ENCODE peak calls at places on chromosomes 13 and 19, in ten cellular contexts. O, L, X, W, E, G, T, Y, P and H are unnamed samples. For H3K4me1, the result is how much of the 10 kb centered on the place peaks cover.

GRCh38 chr13:100565291-100565690 is 23.3 kb downstream of the GGACT start:
- DNase-seq in Y (no peak), P (no peak), G (no peak), E (no peak), W (no peak), L (no peak), T (no peak), O (no peak), X (no peak), H (no peak)

GRCh38 chr13:30985637-30986205 is 53.3 kb downstream of the TEX26 start:
- DNase-seq in E (no peak), W (no peak), T (no peak), P (no peak), Y (no peak), O (no peak), X (no peak), L (no peak), G (no peak), H (no peak)

GRCh38 chr19:16369306-16369663 is 44.7 kb downstream of the KLF2 start:
- DNase-seq in E (no peak), O (no peak), L (no peak), G (no peak), W (no peak), P (no peak), X (no peak), Y (no peak), T (no peak), H (no peak)

GRCh38 chr13:112783135-112783945 is 93.5 kb downstream of the ATP11A start:
- DNase-seq in O (no peak), G (no peak), L (no peak), E (no peak), T (no peak), P (peak), Y (no peak), W (peak), X (no peak), H (no peak)

GRCh38 chr19:38409631-38410133 is 6.8 kb downstream of the FAM98C start:
- DNase-seq in G (no peak), E (peak), T (no peak), O (no peak), X (no peak), P (no peak), Y (no peak), W (no peak), L (no peak), H (no peak)

GRCh38 chr13:110638814-110639806 is 23.8 kb downstream of the NAXD start:
- DNase-seq in L (no peak), T (no peak), Y (no peak), W (no peak), P (no peak), O (peak), G (no peak), X (no peak), E (no peak), H (peak)

GRCh38 chr19:46924874-46925547 is 64.2 kb downstream of the ARHGAP35 start:
- DNase-seq in P (peak), X (peak), G (no peak), E (no peak), W (peak), O (no peak), Y (peak), T (no peak), L (no peak), H (peak)

GRCh38 chr19:30882411-30883005 is 466.7 kb downstream of the TSHZ3 start:
- DNase-seq in O (no peak), E (no peak), L (no peak), Y (no peak), G (no peak), X (no peak), T (no peak), P (no peak), W (no peak), H (peak)

GRCh38 chr13:111526922-111527321 is 206.5 kb downstream of the TEX29 start:
- DNase-seq in E (no peak), T (no peak), Y (no peak), O (no peak), X (no peak), W (no peak), P (no peak), G (no peak), L (no peak), H (no peak)

GRCh38 chr19:55676384-55676783 is 1.4 kb downstream of the EPN1 start:
- DNase-seq in P (no peak), L (no peak), G (peak), E (no peak), T (peak), X (no peak), Y (no peak), W (peak), O (no peak), H (no peak)

GRCh38 chr19:55679343-55680257 is 4.6 kb downstream of the EPN1 start:
- DNase-seq in W (no peak), P (no peak), Y (no peak), O (no peak), X (no peak), L (no peak), E (no peak), T (no peak), G (no peak), H (no peak)

GRCh38 chr19:55676889-55677505 is 2.0 kb downstream of the EPN1 start:
- DNase-seq in W (no peak), E (no peak), O (no peak), P (no peak), X (no peak), L (no peak), T (no peak), Y (no peak), G (no peak), H (no peak)

GRCh38 chr19:55677572-55678028 is 2.6 kb downstream of the EPN1 start:
- DNase-seq in X (peak), O (no peak), W (no peak), L (no peak), E (no peak), P (no peak), G (peak), T (no peak), Y (no peak), H (peak)

GRCh38 chr19:55678121-55678671 is 3.2 kb downstream of the EPN1 start:
- DNase-seq in X (no peak), O (no peak), L (no peak), G (no peak), E (no peak), P (no peak), W (peak), Y (no peak), T (peak), H (peak)
- H3K4me1 ChIP-seq in X (under half), O (under half), L (half or more), G (half or more), E (under half), P (under half), W (under half), Y (under half), T (under half), H (half or more)

GRCh38 chr19:3248728-3249315 is 24.4 kb downstream of the CELF5 start:
- DNase-seq in P (no peak), L (no peak), E (no peak), W (no peak), T (no peak), G (no peak), Y (no peak), O (no peak), X (no peak), H (no peak)

GRCh38 chr19:3249408-3249807 is 24.9 kb downstream of the CELF5 start:
- DNase-seq in P (no peak), Y (peak), O (no peak), X (peak), L (no peak), W (no peak), T (no peak), E (no peak), G (no peak), H (no peak)

GRCh38 chr19:3239367-3239766 is 14.9 kb downstream of the CELF5 start:
- DNase-seq in X (no peak), P (no peak), E (no peak), Y (no peak), L (no peak), O (no peak), W (no peak), G (no peak), T (no peak), H (no peak)

GRCh38 chr19:3245050-3245449 is 20.6 kb downstream of the CELF5 start:
- DNase-seq in Y (no peak), T (no peak), W (no peak), X (no peak), E (no peak), O (no peak), L (no peak), G (no peak), P (no peak), H (no peak)

DNA sequence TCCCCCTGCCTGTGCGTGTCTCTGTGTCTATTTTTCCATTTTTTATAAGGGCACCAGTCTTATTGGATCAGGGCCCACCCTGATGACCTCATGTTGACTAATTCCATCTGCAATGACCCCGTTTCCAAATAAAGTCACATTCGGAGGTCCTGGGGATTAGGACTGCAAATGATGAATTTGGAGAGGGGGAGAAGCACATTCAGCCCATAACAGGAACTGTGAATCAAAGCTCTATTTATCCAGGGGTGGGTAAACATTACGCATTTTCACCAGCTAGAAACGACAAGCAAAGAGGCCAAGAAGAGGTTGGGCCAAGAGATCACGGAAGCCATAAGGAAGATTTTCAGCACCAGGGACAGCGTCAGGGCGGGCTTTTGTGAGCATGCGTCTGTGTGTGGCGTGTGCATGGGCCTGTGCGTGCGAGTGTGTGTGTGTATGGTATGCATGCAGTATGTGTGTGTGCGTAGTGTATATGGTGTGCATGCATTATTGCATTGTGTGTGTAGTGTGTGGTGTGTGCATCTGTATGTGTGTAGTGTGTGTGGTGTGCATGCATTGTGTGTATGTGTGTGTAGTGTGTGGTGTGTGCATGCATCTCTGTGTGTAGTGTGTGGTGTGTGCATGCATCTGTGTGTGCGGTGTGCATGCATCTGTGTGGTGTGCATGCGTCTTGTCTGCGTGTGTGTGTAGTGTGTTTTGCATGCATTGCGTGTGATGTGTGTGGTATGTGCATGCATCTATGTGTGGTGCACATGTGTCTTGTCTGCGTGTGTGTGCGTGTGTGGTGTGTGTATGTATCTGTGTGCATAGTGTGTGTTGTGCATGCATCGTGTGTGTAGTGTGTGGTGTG is 19.6 kb downstream of the CELF5 start:
- DNase-seq in G (peak), P (no peak), O (no peak), E (peak), W (peak), X (peak), Y (no peak), L (no peak), T (no peak), H (peak)
- H3K27ac ChIP-seq in G (no peak), P (no peak), O (no peak), E (no peak), W (no peak), X (no peak), Y (no peak), L (no peak), T (no peak), H (no peak)

GRCh38 chr19:18542936-18543813 is at the start of gene FKBP8:
- DNase-seq in X (peak), G (peak), W (peak), Y (peak), E (peak), O (peak), L (peak), T (peak), P (peak), H (peak)

GRCh38 chr19:18541992-18542935 is 1.1 kb downstream of the FKBP8 start:
- DNase-seq in T (no peak), P (no peak), L (no peak), Y (no peak), E (no peak), O (no peak), G (no peak), W (peak), X (peak), H (no peak)

GRCh38 chr19:18541258-18541991 is 1.9 kb downstream of the FKBP8 start:
- DNase-seq in W (no peak), E (no peak), L (no peak), O (no peak), Y (no peak), G (no peak), T (no peak), X (peak), P (no peak), H (peak)

GRCh38 chr19:18539372-18539771 is 4.0 kb downstream of the FKBP8 start:
- DNase-seq in X (peak), L (no peak), G (no peak), O (no peak), T (no peak), P (no peak), Y (no peak), E (no peak), W (no peak), H (no peak)

DNA sequence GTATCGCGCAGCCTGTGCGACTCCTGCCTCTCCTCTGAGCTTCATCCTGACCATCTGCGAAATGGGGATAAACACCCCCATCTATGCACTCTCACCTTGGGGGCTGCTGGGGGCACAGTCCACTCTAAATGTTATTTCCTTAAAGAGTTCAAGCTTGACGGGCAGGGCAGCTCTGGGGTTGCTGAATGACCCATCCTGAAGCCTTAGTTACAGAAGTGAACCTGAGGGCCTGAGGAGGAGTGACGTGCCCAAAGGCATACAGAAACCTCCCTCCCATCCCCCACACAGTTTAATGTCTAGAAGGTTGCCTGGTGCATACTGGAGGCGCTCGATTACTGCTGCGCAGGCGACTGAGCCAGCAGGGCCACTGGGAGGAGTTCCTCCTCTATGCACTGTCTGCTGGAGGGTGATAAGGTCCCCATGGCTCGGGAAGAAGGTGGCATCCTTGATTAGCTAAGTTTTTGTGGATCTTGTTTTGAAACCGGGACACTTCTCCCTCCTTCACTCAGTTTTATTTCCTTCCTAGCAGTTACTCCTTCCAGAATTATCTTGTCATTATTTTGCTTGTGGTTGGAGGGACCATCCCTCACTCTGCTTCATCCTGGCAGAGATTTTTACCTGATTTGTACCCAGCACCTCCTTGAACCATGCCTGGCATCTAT is 572 bp upstream of the FKBP8 start:
- DNase-seq in P (peak), O (peak), E (no peak), G (peak), X (peak), L (no peak), T (peak), W (peak), Y (peak), H (peak)
- TF ChIP-seq POLR2A in P (no peak), O (no peak), E (no peak), G (peak), X (peak), L (no peak), T (no peak), W (peak), Y (no peak), H (no peak)

GRCh38 chr19:39941151-39941550 is 6.7 kb upstream of the FCGBP start:
- DNase-seq in L (no peak), X (no peak), W (no peak), T (no peak), E (no peak), G (no peak), P (no peak), O (no peak), Y (no peak), H (no peak)
- H3K4me1 ChIP-seq in L (under half), X (under half), W (under half), T (under half), E (under half), G (under half), P (under half), O (under half), Y (half or more), H (under half)

GRCh38 chr13:83773961-83774360 is 108.3 kb downstream of the SLITRK1 start:
- DNase-seq in P (no peak), T (no peak), W (no peak), L (no peak), X (no peak), Y (no peak), O (no peak), E (no peak), G (no peak), H (no peak)
- H3K27ac ChIP-seq in P (no peak), T (no peak), W (no peak), L (peak), X (no peak), Y (no peak), O (no peak), E (no peak), G (no peak), H (no peak)